ENCODE peak calls at places on chromosomes 11 and 22, in five cellular contexts. P, L, U, F and I are unnamed samples.

GRCh38 chr11:111680486-111681175 is 78.4 kb downstream of the SIK2 start:
- DNase-seq in U (no peak), L (no peak), F (no peak), P (no peak), I (no peak)

GRCh38 chr11:69131644-69132300 is 24.0 kb upstream of the SMIM38 start:
- DNase-seq in U (peak), L (peak), P (peak), F (no peak), I (peak)

GRCh38 chr11:59801981-59802638 is 8.5 kb downstream of the MRPL16 start:
- DNase-seq in L (no peak), F (peak), U (no peak), P (no peak), I (peak)

GRCh38 chr11:42023267-42023666 is 563.8 kb upstream of the LRRC4C start:
- DNase-seq in P (no peak), U (no peak), L (no peak), F (no peak), I (no peak)

GRCh38 chr11:42526366-42526765 is 785.4 kb upstream of the API5 start:
- DNase-seq in L (no peak), U (no peak), F (no peak), P (no peak), I (no peak)

GRCh38 chr22:21754523-21755128 is 19.0 kb upstream of the YPEL1 start:
- DNase-seq in U (peak), L (no peak), P (no peak), F (peak), I (no peak)

GRCh38 chr11:57798905-57799559 is 37.4 kb downstream of the CTNND1 start:
- DNase-seq in L (peak), F (peak), P (no peak), U (peak), I (no peak)

GRCh38 chr22:49934144-49934890 is 15.9 kb downstream of the CRELD2 start:
- DNase-seq in F (peak), L (peak), U (peak), P (no peak), I (peak)

GRCh38 chr11:45104790-45105084 is 41.7 kb upstream of the PRDM11 start:
- DNase-seq in F (no peak), U (no peak), P (no peak), L (no peak), I (no peak)

GRCh38 chr11:101867951-101868350 is 46.9 kb upstream of the CEP126 start:
- DNase-seq in L (no peak), U (no peak), P (no peak), F (no peak), I (no peak)

GRCh38 chr11:5690216-5690615 is 626 bp downstream of the TRIM22 start:
- DNase-seq in L (no peak), U (no peak), P (no peak), F (peak), I (no peak)

GRCh38 chr11:88174627-88175003 is 628 bp downstream of the RAB38 start:
- DNase-seq in P (peak), U (peak), L (peak), F (peak), I (peak)

GRCh38 chr22:39169797-39170466 is 17.5 kb upstream of the CBX7 start:
- DNase-seq in U (no peak), P (no peak), L (no peak), F (no peak), I (no peak)

GRCh38 chr11:123429851-123430735 is at the start of gene GRAMD1B:
- DNase-seq in F (peak), P (peak), L (peak), U (peak), I (peak)

DNA sequence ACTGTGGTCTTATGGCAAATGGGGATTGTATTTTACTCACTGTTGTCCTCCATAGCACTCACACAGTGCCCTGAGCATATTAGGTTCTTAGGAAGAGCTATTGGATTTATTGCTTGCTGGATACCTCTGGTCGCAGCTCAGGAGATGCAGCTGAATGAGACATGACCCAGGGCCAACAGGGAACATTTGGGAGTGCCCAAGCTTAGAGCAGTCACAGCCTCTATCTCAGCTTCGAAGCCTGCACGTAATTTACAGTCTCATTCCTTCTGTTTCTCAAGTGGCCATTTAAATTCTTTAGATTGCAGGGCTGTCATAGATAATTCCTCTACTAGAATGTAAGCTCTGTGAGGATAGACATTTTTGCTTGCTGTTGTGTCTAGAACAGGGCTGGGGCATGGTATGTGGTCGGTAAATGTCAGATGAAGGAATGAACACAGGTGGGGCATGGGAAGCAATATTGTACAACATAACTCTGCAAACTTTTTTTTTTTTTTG is 192.8 kb downstream of the GRIK4 start:
- DNase-seq in U (no peak), L (no peak), P (no peak), F (no peak), I (no peak)
- H3K4me3 ChIP-seq in U (no peak), L (no peak), P (no peak), F (no peak), I (no peak)

GRCh38 chr11:105215528-105215927 is 76.0 kb upstream of the CARD18 start:
- DNase-seq in F (no peak), P (no peak), U (no peak), L (no peak), I (no peak)

GRCh38 chr11:105219670-105220069 is 80.1 kb upstream of the CARD18 start:
- DNase-seq in L (no peak), P (no peak), F (no peak), U (no peak), I (no peak)

GRCh38 chr11:105224859-105225258 is 85.3 kb upstream of the CARD18 start:
- DNase-seq in F (no peak), U (no peak), P (no peak), L (no peak), I (no peak)

GRCh38 chr11:105220175-105220574 is 80.6 kb upstream of the CARD18 start:
- DNase-seq in U (no peak), F (no peak), L (no peak), P (no peak), I (no peak)

GRCh38 chr11:105219269-105219668 is 79.7 kb upstream of the CARD18 start:
- DNase-seq in U (no peak), L (no peak), F (no peak), P (no peak), I (no peak)
- TF ChIP-seq POLR2A in U (no peak), L (no peak), F (no peak), P (no peak), I (no peak)

GRCh38 chr22:41676134-41676533 is 12.5 kb downstream of the SNU13 start:
- DNase-seq in U (no peak), F (no peak), P (no peak), L (no peak), I (no peak)
- H3K4me3 ChIP-seq in U (no peak), F (no peak), P (no peak), L (no peak), I (no peak)

DNA sequence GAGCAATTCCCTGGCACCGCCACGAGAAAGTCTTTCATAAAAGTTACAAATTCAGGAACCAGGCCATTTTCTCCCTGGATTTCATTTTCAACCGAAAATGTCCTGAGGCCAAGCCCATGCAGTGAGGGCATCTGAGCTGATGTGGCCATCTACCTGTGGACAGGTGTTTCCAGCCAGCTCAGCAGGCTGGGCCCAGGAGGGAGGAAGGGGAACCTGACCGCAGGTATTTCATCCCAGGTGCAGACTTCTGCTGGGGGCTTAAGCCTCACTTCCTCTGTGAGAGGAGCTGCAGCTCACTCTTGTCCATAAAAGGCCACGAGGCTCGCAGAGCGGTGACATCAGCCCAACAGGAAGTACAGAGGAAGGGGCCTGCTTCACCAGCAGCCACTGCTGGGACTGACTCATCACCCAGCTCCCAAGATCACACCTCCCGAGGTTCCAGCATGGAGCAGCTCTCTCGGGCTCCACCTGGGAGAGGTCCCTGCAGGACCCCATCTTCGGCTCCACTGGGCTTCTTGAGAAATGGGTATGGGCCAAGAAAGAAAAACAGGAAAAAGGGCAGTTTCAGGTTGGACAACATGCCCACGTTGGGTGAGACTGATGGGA is 56.4 kb downstream of the MYH9 start:
- DNase-seq in F (peak), U (peak), P (peak), L (peak), I (peak)
- TF ChIP-seq POLR2A in F (no peak), U (no peak), P (no peak), L (peak), I (peak)

GRCh38 chr11:2791521-2792375 is 92.0 kb upstream of the KCNQ1OT1 start:
- DNase-seq in P (no peak), U (peak), F (peak), L (peak), I (peak)
- H3K4me3 ChIP-seq in P (no peak), U (peak), F (peak), L (peak), I (peak)

DNA sequence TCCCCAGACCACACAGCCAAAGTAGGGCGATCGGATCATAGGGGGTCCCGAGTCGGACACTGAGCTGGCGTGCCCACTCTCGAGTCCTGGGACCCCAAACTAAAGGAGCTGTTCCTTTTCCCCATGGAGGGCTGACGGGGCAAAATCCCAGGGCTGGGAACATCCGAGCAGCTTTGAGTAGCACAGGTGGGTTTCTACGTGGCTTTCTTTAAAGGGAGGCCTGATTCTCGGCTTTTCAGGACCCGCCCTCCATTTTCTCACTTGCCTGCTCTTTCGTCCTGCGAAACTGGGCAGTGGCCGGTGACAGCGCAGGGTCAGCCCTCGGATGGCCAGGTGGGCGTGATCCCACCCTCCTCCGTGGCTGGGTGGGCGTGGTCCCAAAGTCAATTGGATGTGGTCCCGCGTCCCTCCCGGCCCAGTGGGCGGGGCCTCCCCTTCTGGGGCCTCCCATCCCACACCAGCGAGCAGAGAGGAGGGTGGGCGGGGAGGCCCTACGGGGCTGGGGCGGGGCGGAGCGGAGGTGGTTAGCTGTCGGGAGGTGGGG is 17.5 kb upstream of the TXNRD2 start:
- DNase-seq in U (peak), L (peak), P (no peak), F (peak), I (peak)
- TF ChIP-seq POLR2A in U (no peak), L (no peak), P (no peak), F (no peak), I (no peak)

GRCh38 chr11:2105536-2105935 is 33.7 kb downstream of the IGF2 start:
- DNase-seq in L (no peak), F (no peak), P (no peak), U (no peak), I (no peak)

GRCh38 chr11:2102132-2102882 is 36.9 kb downstream of the IGF2 start:
- DNase-seq in F (no peak), U (no peak), L (no peak), P (no peak), I (peak)

GRCh38 chr11:2104524-2105440 is 34.4 kb downstream of the IGF2 start:
- DNase-seq in P (no peak), F (no peak), L (no peak), U (no peak), I (no peak)

GRCh38 chr11:2102883-2103213 is 36.3 kb downstream of the IGF2 start:
- DNase-seq in L (no peak), P (no peak), U (no peak), F (no peak), I (no peak)

DNA sequence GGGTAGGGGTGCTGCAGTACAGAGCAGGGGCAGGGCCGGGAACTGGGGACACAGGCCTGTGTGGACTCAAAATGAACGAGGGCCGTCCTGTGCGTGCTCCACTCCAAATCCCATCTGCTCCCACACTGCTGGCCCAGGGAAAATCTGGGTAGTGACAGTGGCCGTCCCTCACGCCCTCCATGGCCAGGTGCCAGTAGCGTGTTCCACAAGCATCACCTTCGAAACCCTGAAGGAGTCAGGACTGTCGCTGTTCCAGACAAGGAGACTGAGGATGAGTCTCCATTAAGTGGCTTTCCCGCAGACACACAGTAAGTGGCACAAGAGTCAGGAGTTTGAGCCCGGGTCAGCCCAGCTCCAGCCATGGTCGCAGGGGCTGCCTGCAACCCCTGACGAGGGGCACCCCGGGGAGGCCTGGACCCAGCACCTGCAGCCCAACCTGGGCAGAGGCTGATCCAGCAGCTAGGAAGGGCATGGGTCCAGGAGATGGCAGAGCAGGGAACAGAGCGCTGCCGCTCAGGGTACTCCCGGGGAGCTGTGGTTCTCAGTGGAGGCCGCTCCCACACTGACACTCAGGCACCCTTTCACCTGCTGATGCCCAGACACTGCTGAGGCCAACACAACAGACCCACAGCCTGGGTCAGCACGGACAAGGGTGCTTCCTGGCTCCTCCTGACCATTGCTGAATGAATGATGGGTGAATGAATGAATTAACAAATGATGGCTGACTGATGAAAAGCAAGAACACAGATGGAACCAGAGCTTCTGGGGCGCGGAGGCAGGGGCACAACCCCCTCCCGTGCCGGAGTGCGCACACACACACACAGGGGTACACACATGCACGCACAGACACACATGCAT is 35.3 kb downstream of the IGF2 start:
- DNase-seq in P (no peak), L (no peak), U (no peak), F (no peak), I (no peak)
- H3K4me3 ChIP-seq in P (no peak), L (no peak), U (no peak), F (no peak), I (no peak)